ENCODE peak calls at places on chromosomes 5 and 9, in eight cellular contexts. O is upper lobe of left lung, G is stomach, A is suprapubic skin, W is sigmoid colon, P is H1, Z is HepG2, N is esophagus muscularis mucosa. S is an unnamed sample.

GRCh38 chr9:95007470-95007869 is 281.0 kb downstream of the AOPEP start:
- DNase-seq in W (no peak), G (no peak), A (no peak), P (no peak), O (no peak), N (no peak), Z (no peak), S (no peak)

GRCh38 chr5:91129748-91130147 is 253.4 kb downstream of the ARRDC3 start:
- DNase-seq in P (no peak), W (no peak), Z (no peak), G (no peak), O (no peak), A (no peak), N (no peak), S (no peak)

GRCh38 chr5:154215531-154215930 is 25.0 kb downstream of the GALNT10 start:
- DNase-seq in A (no peak), Z (no peak), W (no peak), N (no peak), G (no peak), O (no peak), P (no peak), S (no peak)

GRCh38 chr9:23769307-23769935 is 56.6 kb downstream of the ELAVL2 start:
- DNase-seq in P (no peak), G (no peak), N (no peak), A (no peak), O (no peak), Z (no peak), W (no peak), S (peak; percentile 11)

GRCh38 chr9:116647515-116647809 is 39.6 kb upstream of the TRIM32 start:
- DNase-seq in P (no peak), A (peak; percentile 79), G (no peak), O (no peak), N (no peak), W (no peak), Z (no peak), S (no peak)

GRCh38 chr5:139272471-139273321 is 20.8 kb upstream of the MATR3 start:
- DNase-seq in A (no peak), Z (peak; percentile 73), N (no peak), P (no peak), W (no peak), O (no peak), G (no peak), S (peak; percentile 85)

GRCh38 chr9:77974414-77974813 is 57.2 kb downstream of the GNAQ start:
- DNase-seq in A (no peak), Z (no peak), O (no peak), W (no peak), N (no peak), G (no peak), P (no peak), S (no peak)

GRCh38 chr9:7637073-7637472 is 162.5 kb downstream of the DMAC1 start:
- DNase-seq in N (no peak), P (no peak), A (no peak), W (no peak), Z (no peak), G (no peak), O (no peak), S (no peak)

GRCh38 chr5:107605596-107606125 is 65.1 kb downstream of the EFNA5 start:
- DNase-seq in O (no peak), A (no peak), G (no peak), P (no peak), Z (no peak), N (no peak), W (no peak), S (no peak)

DNA sequence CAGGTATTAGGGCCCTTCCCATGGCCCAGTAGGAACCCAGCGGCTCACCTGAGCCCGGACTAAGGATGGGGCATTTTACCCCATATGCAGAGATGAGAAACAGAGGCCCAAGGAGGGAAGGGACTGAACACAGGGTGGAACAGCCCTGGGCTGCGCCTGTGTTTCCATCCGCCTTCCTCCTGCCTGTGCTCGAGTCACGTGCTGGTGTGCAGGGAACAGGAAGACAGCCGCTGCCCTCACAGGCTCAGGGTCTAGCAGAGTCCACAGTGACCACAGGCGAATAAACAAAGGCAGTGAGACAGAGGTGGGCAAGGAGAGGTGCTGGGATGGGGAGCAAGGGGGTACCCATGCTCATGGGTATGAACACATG is 129.4 kb downstream of the C9orf50 start:
- DNase-seq in P (no peak), W (peak; percentile 93), G (peak; percentile 78), N (no peak), Z (no peak), A (peak; percentile 86), O (peak; percentile 90), S (peak; percentile 56)
- TF ChIP-seq EP300 in P (no peak), W (no peak), G (no peak), N (no peak), Z (no peak), A (no peak), O (no peak), S (no peak)

DNA sequence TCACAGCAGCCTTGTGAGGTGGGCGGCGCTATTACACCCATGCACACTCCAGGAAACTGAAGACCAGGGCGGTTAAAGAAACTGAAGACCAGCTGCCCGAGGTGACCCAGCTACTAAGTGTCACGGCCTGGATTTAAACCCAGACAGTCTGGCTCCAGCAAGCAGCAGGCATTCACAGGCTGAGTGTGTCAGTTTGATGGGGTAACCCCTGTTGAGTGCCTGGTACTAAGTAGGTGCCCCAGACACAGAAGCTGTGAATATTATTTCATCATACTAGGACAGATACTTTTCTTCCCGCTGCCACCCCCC is 7.3 kb downstream of the ENG start:
- DNase-seq in P (no peak), W (no peak), O (no peak), G (no peak), A (no peak), Z (no peak), N (no peak), S (no peak)
- TF ChIP-seq POLR2AphosphoS5 in P (no peak), W (no peak), O (peak; percentile 67), G (no peak), A (no peak), Z (no peak), N (no peak), S (no peak)

DNA sequence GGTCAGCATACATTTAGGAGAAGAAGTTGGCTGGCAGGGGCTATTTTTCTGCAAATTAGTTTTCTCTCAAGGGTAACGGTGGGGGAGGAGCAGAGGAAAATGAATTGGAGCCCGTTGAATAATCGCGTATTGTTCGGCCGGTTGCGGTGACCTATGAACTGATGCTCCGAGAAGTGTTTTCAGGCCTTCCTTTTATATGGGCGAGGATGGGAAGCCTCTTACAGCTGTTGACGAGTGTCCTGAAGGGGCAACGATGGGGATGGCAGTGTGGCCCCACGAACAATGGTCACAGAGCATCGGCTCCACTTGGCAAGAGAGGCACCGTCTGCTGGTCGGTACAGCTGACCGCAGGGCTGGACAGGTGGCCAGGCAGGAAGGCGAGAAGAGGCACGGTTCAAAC is 400.7 kb downstream of the ZSWIM6 start:
- DNase-seq in N (peak; percentile 89), G (no peak), W (no peak), Z (no peak), A (no peak), O (no peak), P (no peak), S (no peak)
- H3K4me1 ChIP-seq in N (no peaks in the 10 kb centered on the region), G (no peaks in the 10 kb centered on the region), W (peaks cover 11% of the 10 kb centered on the region), Z (no peaks in the 10 kb centered on the region), A (no peaks in the 10 kb centered on the region), O (no peaks in the 10 kb centered on the region), P (peaks cover 5% of the 10 kb centered on the region), S (no peaks in the 10 kb centered on the region)

GRCh38 chr5:83430130-83431010 is 41.2 kb upstream of the VCAN start:
- DNase-seq in Z (peak; percentile 61), N (no peak), O (peak; percentile 60), A (no peak), G (peak; percentile 55), P (peak; percentile 56), W (peak; percentile 74), S (peak; percentile 53)
- TF ChIP-seq EP300 in Z (no peak), N (no peak), O (no peak), A (no peak), G (no peak), P (no peak), W (no peak), S (no peak)

GRCh38 chr5:146967646-146968045 is 89.1 kb upstream of the PPP2R2B start:
- DNase-seq in W (no peak), A (no peak), O (no peak), N (no peak), G (no peak), P (no peak), Z (no peak), S (no peak)

GRCh38 chr5:146962801-146963355 is 84.3 kb upstream of the PPP2R2B start:
- DNase-seq in W (no peak), G (no peak), A (no peak), N (no peak), P (no peak), Z (no peak), O (no peak), S (no peak)

GRCh38 chr5:146971401-146971800 is 92.8 kb upstream of the PPP2R2B start:
- DNase-seq in Z (no peak), A (no peak), G (no peak), W (no peak), N (no peak), P (no peak), O (no peak), S (no peak)

DNA sequence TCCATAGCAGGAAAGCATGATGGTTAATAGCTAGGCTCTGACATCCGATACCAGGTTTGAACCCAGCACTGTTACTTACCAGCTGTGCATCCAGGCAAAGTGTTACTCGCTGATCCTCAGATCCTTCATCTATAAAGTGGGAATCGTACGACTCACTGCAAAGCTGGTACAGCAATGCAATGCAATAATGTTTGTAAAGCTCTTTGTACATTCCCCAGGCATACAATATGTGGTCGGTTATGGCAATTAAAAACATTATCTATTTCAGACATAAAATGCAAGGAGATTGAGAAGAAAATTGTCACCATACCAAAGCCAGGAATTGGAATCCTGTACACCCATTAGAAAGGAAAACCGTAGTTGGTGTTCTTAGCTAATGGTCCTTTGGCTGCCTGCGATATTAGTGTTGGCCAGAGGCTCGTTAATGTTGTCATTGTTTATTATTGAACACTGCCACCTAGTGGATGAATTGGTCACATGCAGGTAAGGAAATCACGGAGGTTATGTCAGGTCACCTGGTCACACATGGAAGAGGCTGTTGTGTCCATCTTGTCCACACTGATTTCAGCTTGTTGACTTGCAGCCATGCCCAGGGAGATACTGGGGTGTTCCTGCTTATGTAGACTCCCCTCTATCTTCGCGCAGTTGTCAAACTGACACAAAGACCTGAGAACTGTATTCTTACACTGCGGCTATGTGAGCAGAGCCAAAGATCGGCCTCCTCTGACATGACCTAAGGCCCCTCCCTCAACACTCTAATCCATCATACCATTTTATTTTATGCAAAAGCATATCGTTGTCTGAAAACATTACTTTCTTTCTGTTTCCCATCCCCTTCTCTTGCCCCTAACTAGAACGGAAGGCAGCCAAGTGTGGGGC is 87.5 kb upstream of the PPP2R2B start:
- DNase-seq in Z (peak; percentile 78), G (peak; percentile 56), A (peak; percentile 60), W (peak; percentile 69), P (peak; percentile 15), O (peak; percentile 36), N (no peak), S (peak; percentile 38)
- TF ChIP-seq POLR2AphosphoS5 in Z (no peak), G (no peak), A (no peak), W (no peak), P (no peak), O (no peak), N (no peak), S (no peak)